ENCODE peak calls at places on chromosomes 4 and X, in nine cellular contexts. P, I, L, A, H, B, Z, E and Q are unnamed samples.

GRCh38 chrX:49838374-49838773 is 9.3 kb downstream of the PAGE4 start:
- DNase-seq in P (peak; percentile 23), I (peak; percentile 0), L (no peak), A (no peak), H (no peak), B (peak; percentile 24), Z (peak; percentile 19), E (no peak), Q (no peak)

GRCh38 chrX:18119856-18120255 is 100.8 kb downstream of the BEND2 start:
- DNase-seq in P (no peak), I (no peak), L (no peak), A (no peak), H (no peak), B (no peak), Z (no peak), E (no peak), Q (no peak)

GRCh38 chrX:28981952-28982351 is 394.7 kb downstream of the IL1RAPL1 start:
- DNase-seq in P (no peak), I (no peak), L (no peak), A (no peak), H (no peak), B (no peak), Z (no peak), E (no peak), Q (no peak)

GRCh38 chr4:105765690-105766407 is 57.3 kb downstream of the GSTCD start:
- DNase-seq in P (peak; percentile 95), I (peak; percentile 79), L (peak; percentile 29), A (peak; percentile 57), H (no peak), B (peak; percentile 90), Z (peak; percentile 63), E (no peak), Q (no peak)

GRCh38 chr4:8215001-8215427 is 15.9 kb downstream of the SH3TC1 start:
- DNase-seq in P (no peak), I (peak; percentile 50), L (peak; percentile 44), A (peak; percentile 72), H (no peak), B (peak; percentile 87), Z (no peak), E (no peak), Q (no peak)

GRCh38 chr4:110612631-110613269 is 10.1 kb downstream of the PITX2 start:
- DNase-seq in P (no peak), I (no peak), L (no peak), A (no peak), H (no peak), B (no peak), Z (no peak), E (no peak), Q (no peak)

GRCh38 chr4:114076865-114077264 is 97.4 kb upstream of the ARSJ start:
- DNase-seq in P (peak; percentile 19), I (peak; percentile 1), L (no peak), A (no peak), H (no peak), B (no peak), Z (no peak), E (no peak), Q (no peak)

GRCh38 chrX:49879656-49880277 is 483 bp downstream of the USP27X start:
- DNase-seq in P (no peak), I (no peak), L (no peak), A (no peak), H (no peak), B (no peak), Z (no peak), E (no peak), Q (no peak)

GRCh38 chrX:65601126-65601525 is 66.3 kb upstream of the MSN start:
- DNase-seq in P (no peak), I (no peak), L (no peak), A (no peak), H (no peak), B (no peak), Z (no peak), E (no peak), Q (no peak)

GRCh38 chr4:13248621-13249298 is 235.4 kb downstream of the RAB28 start:
- DNase-seq in P (no peak), I (peak; percentile 38), L (no peak), A (no peak), H (no peak), B (peak; percentile 4), Z (no peak), E (no peak), Q (no peak)

GRCh38 chr4:62431513-62431912 is 1231.4 kb downstream of the ADGRL3 start:
- DNase-seq in P (peak; percentile 83), I (no peak), L (no peak), A (no peak), H (no peak), B (no peak), Z (no peak), E (no peak), Q (no peak)

GRCh38 chrX:73262991-73263390 is 48.3 kb upstream of the NAP1L2 start:
- DNase-seq in P (peak; percentile 0), I (no peak), L (no peak), A (no peak), H (no peak), B (no peak), Z (no peak), E (no peak), Q (no peak)

GRCh38 chr4:182642831-182643230 is 274.4 kb downstream of the DCTD start:
- DNase-seq in P (no peak), I (peak; percentile 28), L (no peak), A (no peak), H (no peak), B (peak; percentile 61), Z (no peak), E (no peak), Q (no peak)

GRCh38 chr4:38902695-38903094 is 35.1 kb downstream of the FAM114A1 start:
- DNase-seq in P (peak; percentile 33), I (no peak), L (no peak), A (no peak), H (no peak), B (peak; percentile 47), Z (no peak), E (no peak), Q (no peak)

GRCh38 chr4:76233967-76234678 is 17.4 kb upstream of the FAM47E start:
- DNase-seq in P (no peak), I (no peak), L (no peak), A (no peak), H (no peak), B (no peak), Z (no peak), E (no peak), Q (no peak)

GRCh38 chr4:88335092-88335665 is 43.5 kb upstream of the HERC6 start:
- DNase-seq in P (no peak), I (peak; percentile 4), L (no peak), A (no peak), H (no peak), B (peak; percentile 23), Z (no peak), E (no peak), Q (no peak)

GRCh38 chr4:42151568-42152506 is 618 bp downstream of the BEND4 start:
- DNase-seq in P (peak; percentile 11), I (no peak), L (no peak), A (no peak), H (no peak), B (no peak), Z (peak; percentile 95), E (no peak), Q (peak; percentile 73)

GRCh38 chr4:97942137-97942536 is 201.1 kb downstream of the STPG2 start:
- DNase-seq in P (peak; percentile 78), I (no peak), L (no peak), A (no peak), H (no peak), B (no peak), Z (no peak), E (no peak), Q (no peak)

GRCh38 chrX:54288277-54288676 is 69.6 kb downstream of the WNK3 start:
- DNase-seq in P (no peak), I (no peak), L (no peak), A (no peak), H (no peak), B (peak; percentile 8), Z (no peak), E (no peak), Q (no peak)

GRCh38 chr4:8559524-8560264 is 20.5 kb upstream of the GPR78 start:
- DNase-seq in P (no peak), I (no peak), L (no peak), A (no peak), H (no peak), B (no peak), Z (no peak), E (no peak), Q (no peak)

GRCh38 chr4:83961575-83961974 is 425.7 kb downstream of the GPAT3 start:
- DNase-seq in P (peak; percentile 43), I (peak; percentile 35), L (no peak), A (no peak), H (no peak), B (peak; percentile 4), Z (no peak), E (no peak), Q (no peak)
- TF ChIP-seq CTCF in P (peak; percentile 38), I (peak; percentile 79), L (peak; percentile 32), A (peak; percentile 36), H (no peak), B (peak; percentile 24), Z (peak; percentile 24), E (no peak), Q (no peak)

GRCh38 chrX:107971636-107972035 is 10.5 kb downstream of the TEX13B start:
- DNase-seq in P (no peak), I (no peak), L (no peak), A (no peak), H (no peak), B (peak; percentile 47), Z (no peak), E (no peak), Q (no peak)

GRCh38 chrX:107968623-107969022 is 13.5 kb downstream of the TEX13B start:
- DNase-seq in P (peak; percentile 15), I (no peak), L (no peak), A (no peak), H (no peak), B (no peak), Z (no peak), E (no peak), Q (no peak)

DNA sequence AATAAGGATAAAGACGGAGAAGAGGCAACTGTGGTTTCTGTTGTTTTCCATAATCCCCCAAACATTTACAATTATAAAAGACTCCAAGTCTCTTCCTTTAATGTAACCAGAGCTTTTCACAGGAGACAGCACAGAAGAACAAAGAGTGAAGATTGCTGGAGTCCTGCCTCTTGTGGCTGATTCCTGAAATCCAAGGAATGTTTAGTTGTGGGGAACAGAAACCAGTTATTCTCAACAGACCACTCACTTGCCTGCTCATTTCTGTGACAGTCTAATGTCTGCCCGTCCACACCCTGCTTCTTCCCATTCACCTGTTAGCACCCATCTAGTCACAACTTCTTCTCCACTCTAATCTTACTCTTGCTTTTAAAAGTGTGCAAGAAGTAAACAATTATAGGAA is 12.1 kb downstream of the TEX13B start:
- DNase-seq in P (no peak), I (no peak), L (no peak), A (no peak), H (no peak), B (no peak), Z (no peak), E (no peak), Q (no peak)
- TF ChIP-seq CTCF in P (no peak), I (no peak), L (no peak), A (no peak), H (no peak), B (no peak), Z (no peak), E (no peak), Q (no peak)

GRCh38 chr4:6343950-6344408 is 74.3 kb downstream of the WFS1 start:
- DNase-seq in P (peak; percentile 73), I (peak; percentile 74), L (no peak), A (peak; percentile 18), H (no peak), B (no peak), Z (no peak), E (no peak), Q (no peak)
- TF ChIP-seq CTCF in P (no peak), I (peak; percentile 55), L (no peak), A (no peak), H (no peak), B (no peak), Z (peak; percentile 28), E (no peak), Q (no peak)

GRCh38 chrX:143648705-143649104 is 12.8 kb upstream of the SLITRK4 start:
- DNase-seq in P (peak; percentile 31), I (no peak), L (no peak), A (no peak), H (no peak), B (peak; percentile 26), Z (no peak), E (no peak), Q (no peak)
- TF ChIP-seq CTCF in P (peak; percentile 16), I (no peak), L (no peak), A (no peak), H (no peak), B (no peak), Z (no peak), E (no peak), Q (no peak)